ENCODE peak calls at places on chromosome 20, in five cellular contexts. W, A, D, L and J are unnamed samples.

GRCh38 chr20:49281059-49281912 is 3.4 kb upstream of the ZNFX1 start:
- DNase-seq in W (no peak), A (no peak), D (no peak), L (peak), J (no peak)

GRCh38 chr20:53778041-53778516 is 184.4 kb upstream of the ZNF217 start:
- DNase-seq in W (no peak), A (no peak), D (no peak), L (no peak), J (peak)

GRCh38 chr20:25284131-25284601 is 36.3 kb downstream of the PYGB start:
- DNase-seq in W (peak), A (peak), D (peak), L (no peak), J (no peak)

GRCh38 chr20:1122388-1123315 is 4.2 kb downstream of the PSMF1 start:
- DNase-seq in W (no peak), A (peak), D (peak), L (no peak), J (peak)

GRCh38 chr20:35318502-35319157 is 26.4 kb upstream of the FAM83C start:
- DNase-seq in W (no peak), A (no peak), D (no peak), L (peak), J (no peak)

GRCh38 chr20:63061701-63062100 is 54.9 kb upstream of the BHLHE23 start:
- DNase-seq in W (no peak), A (peak), D (peak), L (no peak), J (peak)

GRCh38 chr20:50305636-50306477 is 115.2 kb downstream of the CEBPB start:
- DNase-seq in W (peak), A (peak), D (no peak), L (peak), J (no peak)

GRCh38 chr20:45968081-45968671 is 3.8 kb downstream of the ZNF335 start:
- DNase-seq in W (no peak), A (peak), D (peak), L (no peak), J (no peak)

GRCh38 chr20:56342783-56343182 is 16.0 kb upstream of the FAM210B start:
- DNase-seq in W (no peak), A (no peak), D (no peak), L (no peak), J (no peak)

GRCh38 chr20:56345911-56346310 is 12.9 kb upstream of the FAM210B start:
- DNase-seq in W (no peak), A (no peak), D (no peak), L (peak), J (no peak)

GRCh38 chr20:56347628-56348305 is 11.0 kb upstream of the FAM210B start:
- DNase-seq in W (no peak), A (no peak), D (no peak), L (peak), J (no peak)

GRCh38 chr20:56348306-56348695 is 10.5 kb upstream of the FAM210B start:
- DNase-seq in W (no peak), A (no peak), D (no peak), L (peak), J (no peak)

DNA sequence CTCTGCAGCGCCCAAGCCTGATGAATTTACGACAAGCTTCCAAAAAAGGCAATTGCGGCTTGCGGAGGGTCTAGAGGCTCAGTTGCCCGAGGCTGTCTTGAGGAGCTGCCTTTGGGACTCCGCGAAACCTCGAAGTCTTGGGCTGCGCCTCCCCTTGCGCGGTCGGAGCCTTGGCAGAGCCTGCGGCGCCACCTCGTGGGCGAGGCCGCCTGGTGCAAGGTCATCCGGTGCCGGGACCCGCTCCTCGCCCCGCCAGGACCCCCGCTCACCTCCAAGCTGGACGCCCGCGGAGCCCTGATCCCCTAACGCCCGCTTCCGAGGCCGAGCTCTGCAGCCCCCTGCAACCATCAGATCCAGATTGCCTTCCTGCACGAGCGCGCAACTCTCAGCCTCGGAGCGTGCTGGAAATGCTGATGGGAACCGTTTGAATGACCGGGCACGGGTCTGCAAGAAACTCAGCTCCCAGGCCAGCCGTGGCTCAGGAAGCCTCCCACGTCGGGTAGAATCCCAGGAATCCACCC is 14.9 kb upstream of the FAM210B start:
- DNase-seq in W (peak), A (peak), D (no peak), L (peak), J (no peak)
- H3K4me3 ChIP-seq in W (no peak), A (no peak), D (no peak), L (no peak), J (peak)

DNA sequence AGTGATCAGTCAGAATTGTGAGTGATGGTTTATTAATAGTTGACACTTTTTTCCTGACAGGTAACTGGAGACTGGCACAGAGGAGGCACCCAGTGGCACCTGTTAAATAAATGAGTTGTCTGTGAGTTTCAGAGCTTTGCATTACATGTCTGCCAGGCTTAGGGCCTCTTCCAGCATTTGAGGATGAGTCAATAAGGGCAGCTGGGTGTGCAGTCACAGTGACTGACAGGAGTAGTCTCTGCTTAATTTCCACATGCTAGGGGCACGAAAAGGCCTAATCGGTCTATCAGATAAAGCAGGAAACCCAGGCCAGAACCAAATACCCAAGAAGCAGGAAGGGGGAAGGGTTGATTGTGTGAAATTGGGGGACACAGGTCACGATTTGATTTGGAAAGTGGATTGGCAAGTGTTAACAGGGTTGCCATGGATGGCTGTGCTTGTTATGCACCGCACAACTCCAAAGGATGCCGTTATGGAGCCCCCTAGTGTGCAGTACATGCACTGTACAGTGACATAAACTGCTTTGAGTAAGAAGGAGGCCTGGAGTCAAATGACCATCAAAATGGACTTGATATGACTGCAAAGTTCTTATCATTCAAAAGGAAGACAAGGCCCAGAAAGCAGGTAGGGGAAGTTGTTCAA is 111.9 kb upstream of the GGTLC1 start:
- DNase-seq in W (no peak), A (peak), D (no peak), L (peak), J (peak)
- H3K4me3 ChIP-seq in W (no peak), A (no peak), D (no peak), L (no peak), J (no peak)

DNA sequence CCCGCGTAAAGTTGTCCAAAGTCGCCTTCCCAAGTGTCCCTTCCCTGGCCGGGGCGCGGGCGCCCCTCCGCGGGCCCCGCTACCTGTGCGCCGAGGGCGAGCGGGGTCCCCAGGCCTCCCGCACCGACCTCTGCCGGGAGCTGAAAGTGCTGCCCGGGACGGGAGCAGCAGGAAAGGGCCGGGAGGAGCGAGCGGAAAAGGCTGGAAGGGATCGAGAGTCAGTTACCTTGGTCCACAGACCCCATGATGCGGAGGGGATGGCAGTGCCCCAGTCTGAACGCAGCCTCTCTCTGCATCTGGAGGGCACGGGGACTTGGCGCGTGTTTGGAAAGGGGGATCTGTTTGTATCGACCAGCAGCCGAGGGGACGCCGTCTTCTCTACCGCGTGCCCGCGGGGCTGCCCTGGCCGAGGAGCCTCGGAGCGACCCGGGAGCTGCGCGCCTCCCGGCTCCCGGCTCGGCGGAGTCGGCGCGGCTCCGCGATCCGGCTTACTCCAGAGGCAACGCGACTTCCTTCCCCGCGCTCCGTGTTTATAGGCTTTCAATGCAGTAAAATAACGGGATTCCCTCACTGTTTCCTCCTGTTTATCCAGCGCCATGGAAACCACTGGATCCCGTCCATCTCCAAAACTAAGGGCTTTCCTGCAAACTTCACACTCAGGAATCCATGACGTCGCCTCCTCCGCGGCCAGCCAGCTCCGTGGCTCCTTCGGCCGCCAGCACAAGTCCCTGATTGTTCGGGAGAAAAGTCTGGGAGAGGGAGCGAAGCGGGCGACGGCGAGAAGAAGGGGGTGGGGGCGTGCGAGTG is 20.0 kb upstream of the NFATC2 start:
- DNase-seq in W (peak), A (peak), D (peak), L (peak), J (peak)
- H3K4me3 ChIP-seq in W (peak), A (peak), D (peak), L (peak), J (peak)

DNA sequence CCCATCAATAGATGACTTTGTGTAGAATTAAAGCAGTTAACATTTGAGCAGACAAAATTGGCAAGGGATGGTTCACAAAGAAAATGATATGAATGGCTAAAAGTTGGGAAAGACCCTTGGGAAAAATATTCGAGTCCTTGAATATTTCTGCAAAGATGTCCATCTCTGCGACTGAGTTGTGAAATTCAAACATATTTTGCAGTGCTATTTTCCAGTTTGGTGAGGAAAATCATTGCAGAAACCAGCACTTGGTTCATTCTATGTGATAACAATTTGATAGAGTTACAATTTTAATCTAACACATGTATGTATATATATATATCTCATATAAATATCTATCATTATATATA is 6.1 kb upstream of the PRELID3B start:
- DNase-seq in W (no peak), A (no peak), D (no peak), L (no peak), J (no peak)
- H3K4me3 ChIP-seq in W (no peak), A (no peak), D (no peak), L (no peak), J (no peak)